ENCODE peak calls at places on chromosome X, in six cellular contexts. One of them, this sample, is unnamed.

GRCh38 chrX:85627363-85627762 is 247.9 kb upstream of the POF1B start:
- DNase-seq in psoas muscle: no peak
- DNase-seq in tibial artery: no peak
- DNase-seq in SK-N-MC: no peak
- DNase-seq in neural progenitor cell: peak; percentile 24
- DNase-seq in cardiac muscle cell: peak; percentile 8
- DNase-seq in this sample: peak; percentile 24

GRCh38 chrX:7147431-7147977 is at the start of gene STS:
- DNase-seq in psoas muscle: peak; percentile 70
- DNase-seq in tibial artery: no peak
- DNase-seq in SK-N-MC: no peak
- DNase-seq in neural progenitor cell: peak; percentile 63
- DNase-seq in cardiac muscle cell: peak; percentile 70
- DNase-seq in this sample: no peak

GRCh38 chrX:129744881-129745321 is 6.1 kb downstream of the XPNPEP2 start:
- DNase-seq in psoas muscle: no peak
- DNase-seq in tibial artery: no peak
- DNase-seq in SK-N-MC: no peak
- DNase-seq in neural progenitor cell: no peak
- DNase-seq in cardiac muscle cell: no peak
- DNase-seq in this sample: no peak

GRCh38 chrX:68511255-68511654 is 12.4 kb downstream of the YIPF6 start:
- DNase-seq in psoas muscle: no peak
- DNase-seq in tibial artery: no peak
- DNase-seq in SK-N-MC: no peak
- DNase-seq in neural progenitor cell: peak; percentile 59
- DNase-seq in cardiac muscle cell: peak; percentile 51
- DNase-seq in this sample: peak; percentile 62

GRCh38 chrX:53280703-53281320 is 572 bp downstream of the IQSEC2 start:
- DNase-seq in psoas muscle: peak; percentile 75
- DNase-seq in tibial artery: peak; percentile 41
- DNase-seq in SK-N-MC: no peak
- DNase-seq in neural progenitor cell: peak; percentile 27
- DNase-seq in cardiac muscle cell: no peak
- DNase-seq in this sample: peak; percentile 74

GRCh38 chrX:123743312-123743711 is 10.5 kb upstream of the THOC2 start:
- DNase-seq in psoas muscle: no peak
- DNase-seq in tibial artery: no peak
- DNase-seq in SK-N-MC: no peak
- DNase-seq in neural progenitor cell: no peak
- DNase-seq in cardiac muscle cell: no peak
- DNase-seq in this sample: no peak

GRCh38 chrX:101117701-101118100 is 19.7 kb downstream of the CENPI start:
- DNase-seq in psoas muscle: no peak
- DNase-seq in tibial artery: no peak
- DNase-seq in SK-N-MC: no peak
- DNase-seq in neural progenitor cell: no peak
- DNase-seq in cardiac muscle cell: no peak
- DNase-seq in this sample: peak; percentile 7

GRCh38 chrX:131739823-131740222 is 195.9 kb downstream of the OR13H1 start:
- DNase-seq in psoas muscle: no peak
- DNase-seq in tibial artery: no peak
- DNase-seq in SK-N-MC: no peak
- DNase-seq in neural progenitor cell: no peak
- DNase-seq in cardiac muscle cell: no peak
- DNase-seq in this sample: no peak

GRCh38 chrX:133273180-133273579 is 55.0 kb upstream of the TFDP3 start:
- DNase-seq in psoas muscle: no peak
- DNase-seq in tibial artery: no peak
- DNase-seq in SK-N-MC: no peak
- DNase-seq in neural progenitor cell: no peak
- DNase-seq in cardiac muscle cell: no peak
- DNase-seq in this sample: no peak

GRCh38 chrX:39542316-39542715 is 555.4 kb downstream of the BCOR start:
- DNase-seq in psoas muscle: no peak
- DNase-seq in tibial artery: no peak
- DNase-seq in SK-N-MC: no peak
- DNase-seq in neural progenitor cell: no peak
- DNase-seq in cardiac muscle cell: no peak
- DNase-seq in this sample: no peak

GRCh38 chrX:153714256-153714655 is 9.9 kb downstream of the BCAP31 start:
- DNase-seq in psoas muscle: no peak
- DNase-seq in tibial artery: no peak
- DNase-seq in SK-N-MC: no peak
- DNase-seq in neural progenitor cell: no peak
- DNase-seq in cardiac muscle cell: no peak
- DNase-seq in this sample: no peak

GRCh38 chrX:96453139-96453538 is 231.5 kb upstream of the DIAPH2 start:
- DNase-seq in psoas muscle: no peak
- DNase-seq in tibial artery: no peak
- DNase-seq in SK-N-MC: no peak
- DNase-seq in neural progenitor cell: no peak
- DNase-seq in cardiac muscle cell: no peak
- DNase-seq in this sample: no peak

GRCh38 chrX:112083624-112084326 is 1.2 kb upstream of the TRPC5 start:
- DNase-seq in psoas muscle: no peak
- DNase-seq in tibial artery: no peak
- DNase-seq in SK-N-MC: no peak
- DNase-seq in neural progenitor cell: peak; percentile 36
- DNase-seq in cardiac muscle cell: no peak
- DNase-seq in this sample: no peak

GRCh38 chrX:124300412-124300811 is 32.0 kb upstream of the TEX13D start:
- DNase-seq in psoas muscle: no peak
- DNase-seq in tibial artery: no peak
- DNase-seq in SK-N-MC: no peak
- DNase-seq in neural progenitor cell: no peak
- DNase-seq in cardiac muscle cell: no peak
- DNase-seq in this sample: no peak

GRCh38 chrX:118545510-118545909 is 49.9 kb downstream of the DOCK11 start:
- DNase-seq in psoas muscle: no peak
- DNase-seq in tibial artery: no peak
- DNase-seq in SK-N-MC: no peak
- DNase-seq in neural progenitor cell: no peak
- DNase-seq in cardiac muscle cell: no peak
- DNase-seq in this sample: peak; percentile 31
- H3K36me3 ChIP-seq in psoas muscle: no peaks in the 10 kb centered on the region
- H3K36me3 ChIP-seq in tibial artery: no peaks in the 10 kb centered on the region
- H3K36me3 ChIP-seq in SK-N-MC: no peaks in the 10 kb centered on the region
- H3K36me3 ChIP-seq in neural progenitor cell: no peaks in the 10 kb centered on the region
- H3K36me3 ChIP-seq in cardiac muscle cell: no peaks in the 10 kb centered on the region
- H3K36me3 ChIP-seq in this sample: no peaks in the 10 kb centered on the region

GRCh38 chrX:47224266-47224895 is 5.9 kb downstream of the CDK16 start:
- DNase-seq in psoas muscle: no peak
- DNase-seq in tibial artery: no peak
- DNase-seq in SK-N-MC: no peak
- DNase-seq in neural progenitor cell: no peak
- DNase-seq in cardiac muscle cell: no peak
- DNase-seq in this sample: no peak
- H3K36me3 ChIP-seq in psoas muscle: peaks cover 65% of the 10 kb centered on the region
- H3K36me3 ChIP-seq in tibial artery: peaks cover 28% of the 10 kb centered on the region
- H3K36me3 ChIP-seq in SK-N-MC: peaks cover 68% of the 10 kb centered on the region
- H3K36me3 ChIP-seq in neural progenitor cell: peaks cover 8% of the 10 kb centered on the region
- H3K36me3 ChIP-seq in cardiac muscle cell: peaks cover 53% of the 10 kb centered on the region
- H3K36me3 ChIP-seq in this sample: no peaks in the 10 kb centered on the region

DNA sequence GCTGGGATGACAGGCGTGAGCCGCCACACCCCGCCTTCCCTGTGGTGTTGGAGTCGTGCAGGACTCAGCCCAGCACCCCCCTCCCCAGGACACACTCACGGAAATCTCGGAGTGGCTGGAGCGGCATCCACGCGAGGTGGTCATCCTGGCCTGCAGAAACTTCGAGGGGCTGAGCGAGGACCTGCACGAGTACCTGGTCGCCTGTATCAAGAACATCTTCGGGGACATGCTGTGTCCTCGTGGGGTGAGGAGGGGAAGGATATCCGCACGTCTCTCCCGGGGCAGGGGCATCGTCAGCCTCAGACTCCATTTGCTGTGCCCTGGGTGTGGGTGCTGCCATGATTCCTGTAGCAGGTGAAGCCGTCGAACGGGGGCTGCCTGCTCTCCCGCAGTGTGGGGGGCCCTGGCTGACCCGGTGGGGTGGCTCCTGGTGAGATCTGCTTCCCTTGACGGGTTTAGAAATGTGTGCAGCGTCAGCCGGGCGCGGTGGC is 10.3 kb downstream of the PLCXD1 start:
- DNase-seq in psoas muscle: no peak
- DNase-seq in tibial artery: peak; percentile 19
- DNase-seq in SK-N-MC: no peak
- DNase-seq in neural progenitor cell: no peak
- DNase-seq in cardiac muscle cell: no peak
- DNase-seq in this sample: no peak
- H3K36me3 ChIP-seq in psoas muscle: peaks cover 63% of the 10 kb centered on the region
- H3K36me3 ChIP-seq in tibial artery: peaks cover 5% of the 10 kb centered on the region
- H3K36me3 ChIP-seq in SK-N-MC: peaks cover 76% of the 10 kb centered on the region
- H3K36me3 ChIP-seq in neural progenitor cell: peaks cover 16% of the 10 kb centered on the region
- H3K36me3 ChIP-seq in cardiac muscle cell: peaks cover 18% of the 10 kb centered on the region
- H3K36me3 ChIP-seq in this sample: no peaks in the 10 kb centered on the region

GRCh38 chrX:11760958-11761357 is 2.9 kb downstream of the MSL3 start:
- DNase-seq in psoas muscle: no peak
- DNase-seq in tibial artery: no peak
- DNase-seq in SK-N-MC: no peak
- DNase-seq in neural progenitor cell: no peak
- DNase-seq in cardiac muscle cell: no peak
- DNase-seq in this sample: no peak

GRCh38 chrX:11764602-11765067 is 6.6 kb downstream of the MSL3 start:
- DNase-seq in psoas muscle: no peak
- DNase-seq in tibial artery: no peak
- DNase-seq in SK-N-MC: no peak
- DNase-seq in neural progenitor cell: no peak
- DNase-seq in cardiac muscle cell: no peak
- DNase-seq in this sample: no peak

GRCh38 chrX:11768039-11768438 is 10.0 kb downstream of the MSL3 start:
- DNase-seq in psoas muscle: no peak
- DNase-seq in tibial artery: no peak
- DNase-seq in SK-N-MC: no peak
- DNase-seq in neural progenitor cell: no peak
- DNase-seq in cardiac muscle cell: no peak
- DNase-seq in this sample: no peak

GRCh38 chrX:11766487-11766886 is 8.4 kb downstream of the MSL3 start:
- DNase-seq in psoas muscle: no peak
- DNase-seq in tibial artery: no peak
- DNase-seq in SK-N-MC: no peak
- DNase-seq in neural progenitor cell: no peak
- DNase-seq in cardiac muscle cell: no peak
- DNase-seq in this sample: no peak

GRCh38 chrX:11765449-11765848 is 7.4 kb downstream of the MSL3 start:
- DNase-seq in psoas muscle: no peak
- DNase-seq in tibial artery: no peak
- DNase-seq in SK-N-MC: no peak
- DNase-seq in neural progenitor cell: no peak
- DNase-seq in cardiac muscle cell: no peak
- DNase-seq in this sample: no peak
- H3K36me3 ChIP-seq in psoas muscle: peaks cover 86% of the 10 kb centered on the region
- H3K36me3 ChIP-seq in tibial artery: peaks cover 6% of the 10 kb centered on the region
- H3K36me3 ChIP-seq in SK-N-MC: peaks cover 5% of the 10 kb centered on the region
- H3K36me3 ChIP-seq in neural progenitor cell: peaks cover 5% of the 10 kb centered on the region
- H3K36me3 ChIP-seq in cardiac muscle cell: peaks cover 19% of the 10 kb centered on the region
- H3K36me3 ChIP-seq in this sample: peaks cover 27% of the 10 kb centered on the region

DNA sequence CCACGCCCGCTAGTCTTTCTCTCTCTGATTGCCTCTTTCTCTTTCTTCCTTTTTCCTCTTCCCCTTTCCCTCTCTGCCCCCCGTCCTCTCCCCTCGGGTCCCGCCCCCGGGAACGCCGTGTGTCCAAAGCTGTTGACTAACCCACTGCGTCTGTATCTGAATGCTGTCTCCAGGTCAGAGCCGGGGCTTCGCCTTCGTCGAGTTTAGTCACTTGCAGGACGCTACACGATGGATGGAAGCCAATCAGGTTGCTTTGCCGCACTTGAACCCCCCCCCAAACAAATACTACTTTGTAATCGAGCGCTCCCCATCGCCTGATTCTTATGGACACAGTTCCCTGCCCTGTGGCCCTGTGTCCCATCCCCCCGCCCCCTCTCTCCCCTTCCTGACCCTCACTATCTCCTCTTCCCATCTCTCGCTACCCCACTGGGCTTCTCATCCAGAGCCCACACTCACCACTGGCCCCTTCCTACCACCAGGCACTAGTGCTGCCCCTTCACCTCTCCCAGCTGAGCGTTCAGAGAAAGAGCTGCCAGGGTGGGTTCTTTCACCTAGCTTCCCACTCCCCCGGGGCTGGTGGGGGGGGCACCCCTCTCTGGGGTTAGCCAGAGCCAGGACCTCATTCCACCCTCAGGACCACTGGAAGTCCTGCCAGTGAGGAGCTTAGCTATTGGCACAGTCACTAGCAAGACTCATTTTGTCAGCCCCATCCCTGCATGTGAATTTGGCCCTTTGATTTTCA is 18.6 kb upstream of the UBA1 start:
- DNase-seq in psoas muscle: no peak
- DNase-seq in tibial artery: no peak
- DNase-seq in SK-N-MC: no peak
- DNase-seq in neural progenitor cell: no peak
- DNase-seq in cardiac muscle cell: no peak
- DNase-seq in this sample: no peak
- H3K36me3 ChIP-seq in psoas muscle: peaks cover 67% of the 10 kb centered on the region
- H3K36me3 ChIP-seq in tibial artery: peaks cover 15% of the 10 kb centered on the region
- H3K36me3 ChIP-seq in SK-N-MC: peaks cover 31% of the 10 kb centered on the region
- H3K36me3 ChIP-seq in neural progenitor cell: no peaks in the 10 kb centered on the region
- H3K36me3 ChIP-seq in cardiac muscle cell: no peaks in the 10 kb centered on the region
- H3K36me3 ChIP-seq in this sample: no peaks in the 10 kb centered on the region

DNA sequence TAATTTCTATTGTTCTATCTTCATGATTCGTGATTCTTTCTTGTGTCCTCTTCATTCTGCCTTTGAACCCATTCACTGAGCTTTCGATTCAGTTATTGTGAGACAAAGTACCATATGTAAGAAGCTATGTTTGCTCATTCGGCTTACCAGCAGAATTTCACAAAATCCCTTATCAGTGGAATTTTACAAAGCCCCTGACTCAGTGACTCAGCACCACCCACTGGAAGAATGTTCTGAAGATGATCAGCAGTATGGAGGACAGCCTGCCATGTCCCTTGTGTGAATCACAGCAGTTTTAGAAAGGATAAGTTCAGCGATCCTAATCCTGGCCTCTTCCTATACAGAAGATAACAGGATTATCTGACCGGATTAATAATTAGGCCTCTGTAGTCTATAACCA is 5.8 kb upstream of the UXT start:
- DNase-seq in psoas muscle: no peak
- DNase-seq in tibial artery: no peak
- DNase-seq in SK-N-MC: no peak
- DNase-seq in neural progenitor cell: no peak
- DNase-seq in cardiac muscle cell: no peak
- DNase-seq in this sample: peak; percentile 26
- H3K36me3 ChIP-seq in psoas muscle: no peaks in the 10 kb centered on the region
- H3K36me3 ChIP-seq in tibial artery: no peaks in the 10 kb centered on the region
- H3K36me3 ChIP-seq in SK-N-MC: no peaks in the 10 kb centered on the region
- H3K36me3 ChIP-seq in neural progenitor cell: no peaks in the 10 kb centered on the region
- H3K36me3 ChIP-seq in cardiac muscle cell: no peaks in the 10 kb centered on the region
- H3K36me3 ChIP-seq in this sample: no peaks in the 10 kb centered on the region

This sample was measured in GM23248.